ENCODE peak calls at places on chromosomes 5 and 9, in nine cellular contexts. I, L, A, N, C, S, H, G and Q are unnamed samples.

GRCh38 chr5:88686743-88687142 is 196.2 kb downstream of the MEF2C start:
- DNase-seq in I (no peak), L (no peak), A (no peak), N (no peak), C (no peak), S (no peak), H (no peak), G (no peak), Q (no peak)

GRCh38 chr9:105405514-105406131 is 42.2 kb upstream of the FSD1L start:
- DNase-seq in I (no peak), L (no peak), A (no peak), N (peak; percentile 34), C (no peak), S (no peak), H (no peak), G (no peak), Q (peak; percentile 24)

GRCh38 chr9:89625721-89626687 is 21.2 kb downstream of the GADD45G start:
- DNase-seq in I (no peak), L (no peak), A (no peak), N (no peak), C (no peak), S (no peak), H (no peak), G (no peak), Q (no peak)

GRCh38 chr9:113454914-113455761 is 8.4 kb upstream of the RGS3 start:
- DNase-seq in I (no peak), L (no peak), A (no peak), N (no peak), C (no peak), S (no peak), H (peak; percentile 67), G (peak; percentile 12), Q (no peak)

GRCh38 chr5:180116441-180117377 is 45.1 kb upstream of the RNF130 start:
- DNase-seq in I (no peak), L (no peak), A (no peak), N (no peak), C (no peak), S (peak; percentile 29), H (no peak), G (no peak), Q (no peak)

GRCh38 chr9:115117999-115118470 is at the start of gene TNC:
- DNase-seq in I (peak; percentile 69), L (peak; percentile 54), A (no peak), N (no peak), C (no peak), S (peak; percentile 3), H (peak; percentile 62), G (peak; percentile 36), Q (no peak)

GRCh38 chr9:127980056-127980705 is 608 bp downstream of the EEIG1 start:
- DNase-seq in I (no peak), L (no peak), A (no peak), N (peak; percentile 48), C (no peak), S (peak; percentile 29), H (no peak), G (no peak), Q (no peak)

GRCh38 chr5:2173067-2173466 is 290.3 kb upstream of the IRX4 start:
- DNase-seq in I (no peak), L (peak; percentile 39), A (no peak), N (no peak), C (no peak), S (no peak), H (no peak), G (no peak), Q (no peak)

GRCh38 chr9:35108946-35109575 is 6.1 kb upstream of the STOML2 start:
- DNase-seq in I (no peak), L (no peak), A (peak; percentile 21), N (no peak), C (no peak), S (no peak), H (no peak), G (no peak), Q (no peak)

GRCh38 chr5:171272996-171273970 is 35.8 kb upstream of the TLX3 start:
- DNase-seq in I (no peak), L (no peak), A (no peak), N (no peak), C (no peak), S (no peak), H (no peak), G (peak; percentile 66), Q (no peak)

GRCh38 chr9:136170291-136170901 is 34.5 kb downstream of the LHX3 start:
- DNase-seq in I (no peak), L (no peak), A (no peak), N (peak; percentile 48), C (peak; percentile 45), S (peak; percentile 55), H (no peak), G (peak; percentile 74), Q (peak; percentile 36)

GRCh38 chr5:13248236-13248635 is 696.3 kb downstream of the DNAH5 start:
- DNase-seq in I (no peak), L (no peak), A (no peak), N (no peak), C (no peak), S (no peak), H (no peak), G (no peak), Q (no peak)